ENCODE peak calls at places on chromosomes 7 and 10, in nine cellular contexts. P is NCI-H2029 treated with DMSO at 0.1 percent for 48 hours; S is activated gamma-delta T cell; M is T-helper 22 cell; J is T-helper 1 cell; Z is stimulated activated CD8-positive, alpha-beta memory T cell treated with anti-CD3 and anti-CD28 coated beads, Interleukin-2, amount 100 ng/mL, for 1 hour; X is mucosa of gallbladder; D is activated T-cell treated with anti-CD3 and anti-CD28 coated beads for 1 hour; R is hypothalamus. K is an unnamed sample.

GRCh38 chr7:100080895-100081534 is 508 bp downstream of the ZNF3 start:
- DNase-seq in J (peak; percentile 17), P (peak; percentile 75), Z (no peak), M (no peak), D (no peak), X (no peak), S (no peak), R (no peak), K (no peak)

GRCh38 chr7:12524794-12525386 is 45.6 kb upstream of the SCIN start:
- DNase-seq in M (no peak), S (no peak), X (no peak), Z (no peak), D (no peak), J (no peak), P (peak; percentile 42), R (no peak), K (no peak)

GRCh38 chr7:99039384-99039891 is 104.5 kb downstream of the SMURF1 start:
- DNase-seq in Z (no peak), P (no peak), X (no peak), M (no peak), J (no peak), S (no peak), R (no peak), D (no peak), K (no peak)

GRCh38 chr7:102883098-102883860 is 29.5 kb upstream of the LRRC17 start:
- DNase-seq in D (no peak), M (no peak), Z (no peak), X (no peak), P (no peak), S (no peak), R (no peak), J (no peak), K (no peak)

GRCh38 chr7:155604504-155604997 is 39.9 kb upstream of the RBM33 start:
- DNase-seq in D (no peak), Z (no peak), P (no peak), R (no peak), S (no peak), J (no peak), M (no peak), X (no peak), K (no peak)

GRCh38 chr10:111732116-111732785 is 451.3 kb downstream of the GPAM start:
- DNase-seq in D (no peak), Z (no peak), M (no peak), X (no peak), J (no peak), R (no peak), P (no peak), S (no peak), K (no peak)

GRCh38 chr10:115861455-115861854 is 411.6 kb downstream of the GFRA1 start:
- DNase-seq in P (no peak), Z (no peak), R (no peak), D (no peak), J (no peak), X (no peak), M (no peak), S (no peak), K (no peak)

GRCh38 chr10:130261306-130261705 is 125.1 kb downstream of the GLRX3 start:
- DNase-seq in Z (no peak), X (no peak), M (no peak), R (no peak), P (no peak), J (no peak), S (no peak), D (no peak), K (no peak)

GRCh38 chr7:6284461-6285360 is 12.3 kb upstream of the CYTH3 start:
- DNase-seq in J (no peak), M (no peak), P (no peak), Z (no peak), R (no peak), X (no peak), S (no peak), D (no peak), K (no peak)

GRCh38 chr7:135710417-135711138 is 17.4 kb downstream of the SLC13A4 start:
- DNase-seq in P (no peak), R (no peak), S (no peak), X (no peak), M (no peak), D (no peak), Z (no peak), J (no peak), K (no peak)

GRCh38 chr7:41886906-41887311 is 184.0 kb upstream of the INHBA start:
- DNase-seq in X (peak; percentile 27), J (no peak), D (no peak), S (no peak), R (no peak), P (no peak), M (no peak), Z (no peak), K (no peak)

K was measured in central memory CD8-positive, alpha-beta T cell.